ENCODE peak calls at places on chromosomes 5 and 9, in six cellular contexts. One of them, this sample, is unnamed.

GRCh38 chr5:136375920-136376319 is 10.6 kb upstream of the TRPC7 start:
- DNase-seq in Calu3: no peak
- DNase-seq in uterus: no peak
- DNase-seq in NCI-H2081: no peak
- DNase-seq in WTC11: no peak
- DNase-seq in heart right ventricle: no peak
- DNase-seq in this sample: no peak

GRCh38 chr5:85823462-85824426 is 794.0 kb upstream of the COX7C start:
- DNase-seq in Calu3: no peak
- DNase-seq in uterus: no peak
- DNase-seq in NCI-H2081: no peak
- DNase-seq in WTC11: no peak
- DNase-seq in heart right ventricle: no peak
- DNase-seq in this sample: no peak

GRCh38 chr5:176848651-176849050 is 38.3 kb downstream of the UNC5A start:
- DNase-seq in Calu3: no peak
- DNase-seq in uterus: no peak
- DNase-seq in NCI-H2081: no peak
- DNase-seq in WTC11: no peak
- DNase-seq in heart right ventricle: no peak
- DNase-seq in this sample: no peak

GRCh38 chr5:138448481-138449398 is 9.9 kb downstream of the REEP2 start:
- DNase-seq in Calu3: no peak
- DNase-seq in uterus: no peak
- DNase-seq in NCI-H2081: peak; percentile 93
- DNase-seq in WTC11: peak; percentile 12
- DNase-seq in heart right ventricle: no peak
- DNase-seq in this sample: no peak

GRCh38 chr5:116229131-116229530 is 144.3 kb downstream of the COMMD10 start:
- DNase-seq in Calu3: no peak
- DNase-seq in uterus: no peak
- DNase-seq in NCI-H2081: no peak
- DNase-seq in WTC11: no peak
- DNase-seq in heart right ventricle: no peak
- DNase-seq in this sample: no peak

GRCh38 chr5:169146158-169146557 is 154.8 kb downstream of the SLIT3 start:
- DNase-seq in Calu3: no peak
- DNase-seq in uterus: no peak
- DNase-seq in NCI-H2081: no peak
- DNase-seq in WTC11: no peak
- DNase-seq in heart right ventricle: no peak
- DNase-seq in this sample: no peak

GRCh38 chr9:128164332-128164885 is 4.3 kb downstream of the BBLN start:
- DNase-seq in Calu3: no peak
- DNase-seq in uterus: no peak
- DNase-seq in NCI-H2081: no peak
- DNase-seq in WTC11: no peak
- DNase-seq in heart right ventricle: no peak
- DNase-seq in this sample: no peak

GRCh38 chr5:147522435-147522834 is 12.6 kb upstream of the DPYSL3 start:
- DNase-seq in Calu3: no peak
- DNase-seq in uterus: no peak
- DNase-seq in NCI-H2081: peak; percentile 25
- DNase-seq in WTC11: no peak
- DNase-seq in heart right ventricle: no peak
- DNase-seq in this sample: no peak

GRCh38 chr9:130934702-130935659 is 4.1 kb downstream of the FIBCD1 start:
- DNase-seq in Calu3: no peak
- DNase-seq in uterus: no peak
- DNase-seq in NCI-H2081: no peak
- DNase-seq in WTC11: no peak
- DNase-seq in heart right ventricle: no peak
- DNase-seq in this sample: no peak

GRCh38 chr5:39024005-39024404 is 50.2 kb downstream of the RICTOR start:
- DNase-seq in Calu3: no peak
- DNase-seq in uterus: no peak
- DNase-seq in NCI-H2081: no peak
- DNase-seq in WTC11: peak; percentile 24
- DNase-seq in heart right ventricle: no peak
- DNase-seq in this sample: no peak

GRCh38 chr5:168292783-168293696 is 1.6 kb downstream of the WWC1 start:
- DNase-seq in Calu3: no peak
- DNase-seq in uterus: no peak
- DNase-seq in NCI-H2081: no peak
- DNase-seq in WTC11: peak; percentile 26
- DNase-seq in heart right ventricle: no peak
- DNase-seq in this sample: no peak

GRCh38 chr5:172659909-172660628 is 19.0 kb downstream of the NEURL1B start:
- DNase-seq in Calu3: no peak
- DNase-seq in uterus: peak; percentile 85
- DNase-seq in NCI-H2081: no peak
- DNase-seq in WTC11: peak; percentile 30
- DNase-seq in heart right ventricle: peak; percentile 93
- DNase-seq in this sample: peak; percentile 83

GRCh38 chr5:33010851-33011250 is 299.7 kb downstream of the NPR3 start:
- DNase-seq in Calu3: no peak
- DNase-seq in uterus: no peak
- DNase-seq in NCI-H2081: no peak
- DNase-seq in WTC11: no peak
- DNase-seq in heart right ventricle: no peak
- DNase-seq in this sample: no peak

GRCh38 chr9:68702493-68702892 is 2.5 kb upstream of the PIP5K1B start:
- DNase-seq in Calu3: no peak
- DNase-seq in uterus: no peak
- DNase-seq in NCI-H2081: no peak
- DNase-seq in WTC11: no peak
- DNase-seq in heart right ventricle: no peak
- DNase-seq in this sample: no peak

GRCh38 chr5:179862296-179862695 is 3.7 kb upstream of the MRNIP start:
- DNase-seq in Calu3: no peak
- DNase-seq in uterus: no peak
- DNase-seq in NCI-H2081: no peak
- DNase-seq in WTC11: no peak
- DNase-seq in heart right ventricle: no peak
- DNase-seq in this sample: no peak

GRCh38 chr5:132055441-132055807 is 5.0 kb upstream of the IL3 start:
- DNase-seq in Calu3: no peak
- DNase-seq in uterus: no peak
- DNase-seq in NCI-H2081: no peak
- DNase-seq in WTC11: no peak
- DNase-seq in heart right ventricle: no peak
- DNase-seq in this sample: no peak

GRCh38 chr5:62689599-62690368 is 111.2 kb downstream of the LRRC70 start:
- DNase-seq in Calu3: no peak
- DNase-seq in uterus: no peak
- DNase-seq in NCI-H2081: no peak
- DNase-seq in WTC11: no peak
- DNase-seq in heart right ventricle: no peak
- DNase-seq in this sample: no peak

GRCh38 chr9:31253800-31254762 is 1130.4 kb upstream of the ACO1 start:
- DNase-seq in Calu3: no peak
- DNase-seq in uterus: no peak
- DNase-seq in NCI-H2081: no peak
- DNase-seq in WTC11: no peak
- DNase-seq in heart right ventricle: no peak
- DNase-seq in this sample: no peak

GRCh38 chr9:26811106-26811505 is 81.5 kb downstream of the CAAP1 start:
- DNase-seq in Calu3: no peak
- DNase-seq in uterus: no peak
- DNase-seq in NCI-H2081: no peak
- DNase-seq in WTC11: no peak
- DNase-seq in heart right ventricle: no peak
- DNase-seq in this sample: no peak

GRCh38 chr5:15334551-15335302 is 165.3 kb upstream of the FBXL7 start:
- DNase-seq in Calu3: no peak
- DNase-seq in uterus: no peak
- DNase-seq in NCI-H2081: no peak
- DNase-seq in WTC11: no peak
- DNase-seq in heart right ventricle: no peak
- DNase-seq in this sample: no peak

GRCh38 chr5:170333161-170333909 is 35.8 kb upstream of the LCP2 start:
- DNase-seq in Calu3: no peak
- DNase-seq in uterus: no peak
- DNase-seq in NCI-H2081: no peak
- DNase-seq in WTC11: peak; percentile 61
- DNase-seq in heart right ventricle: no peak
- DNase-seq in this sample: no peak

GRCh38 chr9:104256031-104256709 is 162.1 kb downstream of the SMC2 start:
- DNase-seq in Calu3: no peak
- DNase-seq in uterus: no peak
- DNase-seq in NCI-H2081: no peak
- DNase-seq in WTC11: no peak
- DNase-seq in heart right ventricle: no peak
- DNase-seq in this sample: no peak

GRCh38 chr5:113330533-113331200 is 104.1 kb downstream of the TSSK1B start:
- DNase-seq in Calu3: peak; percentile 18
- DNase-seq in uterus: no peak
- DNase-seq in NCI-H2081: peak; percentile 4
- DNase-seq in WTC11: no peak
- DNase-seq in heart right ventricle: peak; percentile 34
- DNase-seq in this sample: no peak

This sample was measured in left colon.